ENCODE peak calls at places on chromosome 18, in four cellular contexts. Q is IMR-90, A is cardiac muscle cell, F is endodermal cell. L is an unnamed sample.

GRCh38 chr18:62128157-62128556 is 58.7 kb downstream of the PIGN start:
- DNase-seq in Q (peak), A (no peak), F (no peak), L (peak)

GRCh38 chr18:27948981-27949380 is 227.9 kb downstream of the CDH2 start:
- DNase-seq in Q (no peak), A (no peak), F (no peak), L (no peak)

GRCh38 chr18:78905334-78905733 is 74.3 kb upstream of the SALL3 start:
- DNase-seq in Q (no peak), A (no peak), F (peak), L (no peak)

GRCh38 chr18:61894751-61895524 is 2.1 kb upstream of the RNF152 start:
- DNase-seq in Q (no peak), A (peak), F (no peak), L (no peak)

GRCh38 chr18:70423988-70424387 is 135.1 kb downstream of the SOCS6 start:
- DNase-seq in Q (no peak), A (no peak), F (no peak), L (no peak)

GRCh38 chr18:3998698-3999333 is 456.3 kb downstream of the DLGAP1 start:
- DNase-seq in Q (peak), A (peak), F (no peak), L (peak)

GRCh38 chr18:58180738-58181353 is 136.8 kb downstream of the NEDD4L start:
- DNase-seq in Q (peak), A (peak), F (peak), L (peak)

GRCh38 chr18:24136967-24137373 is 1.9 kb upstream of the CABYR start:
- DNase-seq in Q (peak), A (no peak), F (peak), L (no peak)

GRCh38 chr18:2486426-2486825 is 84.9 kb downstream of the METTL4 start:
- DNase-seq in Q (no peak), A (no peak), F (no peak), L (no peak)

GRCh38 chr18:25669741-25670140 is 317.8 kb upstream of the ZNF521 start:
- DNase-seq in Q (no peak), A (no peak), F (no peak), L (no peak)

GRCh38 chr18:59639821-59640220 is 57.4 kb downstream of the CCBE1 start:
- DNase-seq in Q (peak), A (no peak), F (no peak), L (no peak)

GRCh38 chr18:68035709-68036522 is 519.4 kb upstream of the DSEL start:
- DNase-seq in Q (peak), A (no peak), F (no peak), L (peak)

GRCh38 chr18:21943456-21943855 is 202.9 kb downstream of the MIB1 start:
- DNase-seq in Q (no peak), A (no peak), F (no peak), L (no peak)

GRCh38 chr18:77005651-77006195 is 126.9 kb downstream of the MBP start:
- DNase-seq in Q (no peak), A (no peak), F (no peak), L (no peak)

GRCh38 chr18:55781481-55781957 is 193.5 kb upstream of the TCF4 start:
- DNase-seq in Q (peak), A (peak), F (peak), L (peak)

GRCh38 chr18:3256693-3257626 is 5.0 kb upstream of the MYL12B start:
- DNase-seq in Q (peak), A (peak), F (no peak), L (peak)

GRCh38 chr18:10604178-10604577 is 78.4 kb downstream of the NAPG start:
- DNase-seq in Q (no peak), A (no peak), F (no peak), L (no peak)

GRCh38 chr18:30499721-30500120 is 542.8 kb downstream of the DSC3 start:
- DNase-seq in Q (no peak), A (no peak), F (no peak), L (no peak)

GRCh38 chr18:8124232-8125146 is 484.7 kb upstream of the RAB12 start:
- DNase-seq in Q (no peak), A (no peak), F (no peak), L (no peak)

GRCh38 chr18:79397830-79398761 is 2.4 kb downstream of the NFATC1 start:
- DNase-seq in Q (no peak), A (no peak), F (no peak), L (no peak)

GRCh38 chr18:71020342-71021096 is 731.7 kb downstream of the SOCS6 start:
- DNase-seq in Q (peak), A (no peak), F (no peak), L (peak)

GRCh38 chr18:7684966-7685365 is 117.8 kb downstream of the PTPRM start:
- DNase-seq in Q (no peak), A (no peak), F (no peak), L (no peak)

GRCh38 chr18:56986829-56987228 is 160.1 kb upstream of the BOD1L2 start:
- DNase-seq in Q (no peak), A (no peak), F (no peak), L (no peak)

GRCh38 chr18:1760901-1761300 is 810.4 kb downstream of the METTL4 start:
- DNase-seq in Q (no peak), A (no peak), F (no peak), L (no peak)

GRCh38 chr18:9513971-9514512 is 38.7 kb downstream of the RALBP1 start:
- DNase-seq in Q (peak), A (no peak), F (no peak), L (peak)

GRCh38 chr18:57329856-57330255 is 22.5 kb upstream of the ST8SIA3 start:
- DNase-seq in Q (no peak), A (no peak), F (no peak), L (no peak)

GRCh38 chr18:64991102-64991501 is 759.7 kb upstream of the CDH7 start:
- DNase-seq in Q (no peak), A (no peak), F (no peak), L (no peak)

GRCh38 chr18:64993695-64994094 is 757.1 kb upstream of the CDH7 start:
- DNase-seq in Q (no peak), A (peak), F (no peak), L (no peak)

GRCh38 chr18:64992654-64993053 is 758.2 kb upstream of the CDH7 start:
- DNase-seq in Q (no peak), A (no peak), F (no peak), L (no peak)

GRCh38 chr18:64994370-64994769 is 756.4 kb upstream of the CDH7 start:
- DNase-seq in Q (no peak), A (no peak), F (no peak), L (no peak)
- H3K4me3 ChIP-seq in Q (no peak), A (no peak), F (no peak), L (no peak)

GRCh38 chr18:11759456-11759855 is 70.4 kb downstream of the GNAL start:
- DNase-seq in Q (no peak), A (no peak), F (no peak), L (no peak)

GRCh38 chr18:11762429-11762828 is 73.4 kb downstream of the GNAL start:
- DNase-seq in Q (no peak), A (no peak), F (no peak), L (no peak)

GRCh38 chr18:11760498-11761158 is 71.6 kb downstream of the GNAL start:
- DNase-seq in Q (no peak), A (no peak), F (no peak), L (no peak)

GRCh38 chr18:11757084-11757590 is 68.1 kb downstream of the GNAL start:
- DNase-seq in Q (no peak), A (no peak), F (no peak), L (no peak)

DNA sequence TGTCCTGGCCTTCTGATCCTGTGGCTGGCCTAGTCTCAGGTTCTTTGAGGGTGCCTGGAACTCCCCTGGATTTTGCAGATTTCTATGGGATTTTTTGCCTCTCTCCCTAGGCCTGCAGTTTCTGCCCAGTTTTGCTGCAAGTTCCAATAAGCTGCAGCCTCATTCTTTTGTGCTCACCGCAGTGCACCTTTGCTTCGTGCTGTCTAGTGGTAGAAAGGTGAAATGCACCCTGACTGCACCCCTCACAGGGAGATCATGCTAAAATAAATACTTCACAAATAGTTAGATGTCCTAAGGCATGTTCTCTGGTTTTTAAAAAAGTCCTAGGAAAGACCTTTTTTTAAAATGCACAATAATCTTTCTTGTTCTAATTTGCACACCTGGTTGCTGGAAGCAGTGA is 72.5 kb downstream of the GNAL start:
- DNase-seq in Q (no peak), A (no peak), F (peak), L (no peak)
- TF ChIP-seq CTCF in Q (no peak), A (no peak), F (peak), L (peak)

DNA sequence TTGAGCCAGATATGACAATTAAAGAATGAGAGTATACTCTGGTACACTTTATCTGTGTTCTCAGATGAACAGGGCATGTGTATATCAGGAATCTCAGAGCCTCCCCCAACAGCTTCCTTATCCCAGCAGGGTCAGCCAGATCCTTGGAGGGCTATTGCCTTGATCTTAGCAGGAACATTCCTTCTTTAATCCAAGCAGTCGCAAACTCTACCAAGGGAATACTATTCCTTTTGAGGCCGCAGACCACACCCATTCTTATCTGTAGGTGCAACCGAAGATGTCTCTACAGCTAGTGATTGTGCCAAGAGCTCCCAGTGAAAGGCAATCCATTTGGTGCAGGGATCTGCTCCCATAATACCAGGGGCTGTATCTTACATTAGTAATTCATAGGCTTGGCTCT is 118.3 kb upstream of the DOK6 start:
- DNase-seq in Q (no peak), A (no peak), F (peak), L (no peak)
- H3K4me3 ChIP-seq in Q (no peak), A (no peak), F (no peak), L (no peak)

GRCh38 chr18:12886498-12887126 is 2.6 kb upstream of the PTPN2 start:
- DNase-seq in Q (no peak), A (no peak), F (peak), L (peak)
- TF ChIP-seq CTCF in Q (peak), A (peak), F (peak), L (peak)

GRCh38 chr18:50268022-50268747 is 1.9 kb upstream of the CFAP53 start:
- DNase-seq in Q (peak), A (peak), F (peak), L (peak)
- H3K4me3 ChIP-seq in Q (peak), A (no peak), F (no peak), L (peak)

DNA sequence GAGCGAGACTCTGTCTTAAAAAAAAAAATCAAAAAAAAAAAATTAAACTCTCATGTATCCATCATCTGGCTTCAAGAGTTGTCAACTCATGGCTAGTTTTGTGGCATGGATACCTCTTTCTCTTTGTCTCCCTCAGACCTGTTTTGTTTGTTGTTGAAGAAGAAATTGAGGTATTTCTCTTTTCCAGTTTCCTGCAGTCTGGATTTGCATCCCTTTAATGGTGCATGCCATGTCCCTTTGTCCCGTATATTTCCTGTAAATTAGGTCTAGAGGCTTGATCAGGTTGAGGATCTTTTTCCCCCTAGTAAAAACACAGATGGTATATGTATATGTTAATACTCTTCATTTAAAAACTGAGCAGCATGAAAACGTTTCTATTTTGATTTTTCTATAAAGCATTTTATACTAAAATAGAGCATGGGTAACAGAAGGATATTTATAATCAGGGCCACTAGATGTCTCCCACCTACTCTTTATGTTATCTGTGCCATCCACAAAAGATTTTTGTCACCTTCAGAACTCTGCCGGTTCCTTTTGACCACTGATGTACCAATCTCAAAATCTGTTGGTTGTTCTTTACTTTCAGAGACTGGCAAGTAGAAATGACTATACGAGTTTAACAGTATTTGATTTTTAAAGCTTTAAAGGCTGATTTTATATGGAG is 80.1 kb downstream of the GALNT1 start:
- DNase-seq in Q (no peak), A (no peak), F (no peak), L (peak)
- TF ChIP-seq CTCF in Q (peak), A (no peak), F (peak), L (no peak)

L was measured in fibroblast of pulmonary artery.